ENCODE peak calls at places on chromosomes 16 and 17, in five cellular contexts. T, Z, O, P and F are unnamed samples.

GRCh38 chr17:78450696-78451344 is 72.4 kb downstream of the PGS1 start:
- DNase-seq in T (no peak), Z (no peak), O (no peak), P (peak; percentile 41), F (no peak)

GRCh38 chr17:16178836-16179235 is 36.5 kb downstream of the NCOR1 start:
- DNase-seq in T (no peak), Z (no peak), O (peak; percentile 25), P (no peak), F (no peak)

GRCh38 chr16:30437511-30438046 is 7.7 kb upstream of the DCTPP1 start:
- DNase-seq in T (no peak), Z (no peak), O (no peak), P (peak; percentile 95), F (no peak)

GRCh38 chr16:70430667-70431536 is 8.0 kb downstream of the ST3GAL2 start:
- DNase-seq in T (peak; percentile 49), Z (peak; percentile 53), O (peak; percentile 40), P (no peak), F (no peak)

GRCh38 chr17:50165066-50165465 is 739 bp upstream of the SGCA start:
- DNase-seq in T (no peak), Z (no peak), O (no peak), P (no peak), F (no peak)

GRCh38 chr17:58191259-58191896 is 1.1 kb upstream of the EPX start:
- DNase-seq in T (no peak), Z (no peak), O (no peak), P (no peak), F (no peak)

GRCh38 chr16:1413684-1414531 is 596 bp downstream of the UNKL start:
- DNase-seq in T (peak; percentile 34), Z (peak; percentile 62), O (peak; percentile 41), P (peak; percentile 50), F (peak; percentile 35)

GRCh38 chr16:70550082-70550481 is 26.5 kb downstream of the SF3B3 start:
- DNase-seq in T (no peak), Z (no peak), O (no peak), P (no peak), F (no peak)